ENCODE peak calls at places on chromosomes 3 and 15, in nine cellular contexts. K is A549; E is GM19239; Q is activated T-helper 1 cell treated with anti-CD3 and anti-CD28 coated beads, Interleukin-12 subunit alpha, Interleukin-12 subunit beta, Interleukin-2, Interleukin-4 antibody, amounts not matched to agents 30 ng/mL and 10 ng/mL and 1 ng/mL, durations not matched to agents 14 hours and 24 hours and 36 hours; D is activated naive CD8-positive, alpha-beta T cell treated with anti-CD3 and anti-CD28 coated beads, Interleukin-2, amount 50 U/mL, for 16 hours; N is left cardiac atrium; I is Kasumi-1; O is astrocyte; F is stimulated activated CD4-positive, alpha-beta T cell treated with anti-CD3 and anti-CD28 coated beads, Interleukin-4, amount 100 ng/mL, for 48 hours. U is an unnamed sample.

GRCh38 chr15:67118808-67119207 is 53.4 kb downstream of the SMAD3 start:
- DNase-seq in K (no peak), E (no peak), Q (no peak), D (no peak), N (no peak), I (no peak), O (no peak), F (no peak), U (no peak)

GRCh38 chr15:64596701-64597468 is 136.5 kb downstream of the ZNF609 start:
- DNase-seq in K (no peak), E (peak; percentile 31), Q (peak; percentile 6), D (no peak), N (no peak), I (no peak), O (peak; percentile 55), F (no peak), U (no peak)

GRCh38 chr3:195540526-195540925 is 2.6 kb downstream of the PPP1R2 start:
- DNase-seq in K (no peak), E (no peak), Q (no peak), D (no peak), N (no peak), I (no peak), O (no peak), F (no peak), U (no peak)

GRCh38 chr15:66027268-66027806 is 158.0 kb downstream of the RAB11A start:
- DNase-seq in K (peak; percentile 46), E (no peak), Q (no peak), D (no peak), N (no peak), I (no peak), O (peak; percentile 12), F (no peak), U (no peak)

GRCh38 chr3:52221563-52222318 is 3.7 kb downstream of the TLR9 start:
- DNase-seq in K (no peak), E (no peak), Q (peak; percentile 57), D (no peak), N (peak; percentile 59), I (no peak), O (no peak), F (no peak), U (no peak)

GRCh38 chr3:41126961-41127360 is 72.3 kb upstream of the CTNNB1 start:
- DNase-seq in K (no peak), E (no peak), Q (no peak), D (no peak), N (no peak), I (no peak), O (no peak), F (no peak), U (no peak)

GRCh38 chr15:61871926-61872522 is 188.2 kb downstream of the VPS13C start:
- DNase-seq in K (peak; percentile 27), E (no peak), Q (no peak), D (no peak), N (no peak), I (peak; percentile 42), O (no peak), F (no peak), U (no peak)

GRCh38 chr3:193743702-193744047 is 150.7 kb downstream of the OPA1 start:
- DNase-seq in K (no peak), E (no peak), Q (no peak), D (no peak), N (no peak), I (peak; percentile 21), O (peak; percentile 12), F (no peak), U (no peak)

GRCh38 chr15:76342382-76343201 is 6.0 kb downstream of the ISL2 start:
- DNase-seq in K (no peak), E (no peak), Q (no peak), D (no peak), N (no peak), I (no peak), O (no peak), F (no peak), U (no peak)

GRCh38 chr15:80072285-80072684 is 12.8 kb downstream of the ZFAND6 start:
- DNase-seq in K (peak; percentile 71), E (peak; percentile 15), Q (peak; percentile 14), D (no peak), N (no peak), I (peak; percentile 99), O (peak; percentile 90), F (no peak), U (no peak)

GRCh38 chr15:73674587-73674986 is 9.6 kb upstream of the CD276 start:
- DNase-seq in K (no peak), E (no peak), Q (no peak), D (no peak), N (no peak), I (no peak), O (no peak), F (no peak), U (no peak)

GRCh38 chr3:80097674-80098073 is 329.9 kb upstream of the ROBO1 start:
- DNase-seq in K (no peak), E (no peak), Q (no peak), D (no peak), N (no peak), I (no peak), O (peak; percentile 7), F (no peak), U (no peak)

GRCh38 chr15:99324082-99324620 is 72.9 kb downstream of the LRRC28 start:
- DNase-seq in K (peak; percentile 51), E (no peak), Q (no peak), D (no peak), N (no peak), I (peak; percentile 39), O (peak; percentile 94), F (no peak), U (no peak)